ENCODE peak calls at places on chromosomes 4 and X, in six cellular contexts. N is left ventricle myocardium inferior, K is adrenal gland, M is lung, F is progenitor cell of endocrine pancreas, R is nephron progenitor cell. V is an unnamed sample.

GRCh38 chrX:148562846-148563245 is 62.4 kb downstream of the AFF2 start:
- DNase-seq in F (no peak), N (no peak), M (no peak), R (no peak), K (no peak), V (no peak)

GRCh38 chr4:133869486-133869885 is 332.1 kb downstream of the PABPC4L start:
- DNase-seq in K (no peak), R (no peak), M (no peak), N (no peak), F (no peak), V (no peak)

GRCh38 chr4:122639181-122639580 is 18.3 kb upstream of the IL21 start:
- DNase-seq in M (no peak), F (no peak), N (no peak), K (no peak), R (no peak), V (no peak)

GRCh38 chr4:4492161-4492847 is 49.5 kb downstream of the STX18 start:
- DNase-seq in F (no peak), N (no peak), K (no peak), R (no peak), M (no peak), V (no peak)

GRCh38 chr4:88443486-88443885 is 13.4 kb upstream of the HERC5 start:
- DNase-seq in R (no peak), F (no peak), M (no peak), K (no peak), N (no peak), V (no peak)

GRCh38 chr4:41282362-41282761 is 25.6 kb downstream of the UCHL1 start:
- DNase-seq in K (no peak), N (no peak), F (no peak), M (no peak), R (no peak), V (no peak)

GRCh38 chr4:183388777-183389176 is 55.7 kb upstream of the CDKN2AIP start:
- DNase-seq in R (no peak), N (no peak), K (no peak), M (no peak), F (no peak), V (no peak)

GRCh38 chr4:183249854-183250253 is 70.2 kb downstream of the CLDN22 start:
- DNase-seq in M (no peak), N (no peak), K (peak), F (no peak), R (no peak), V (no peak)

GRCh38 chr4:27685947-27686346 is 825.3 kb downstream of the STIM2 start:
- DNase-seq in N (no peak), R (no peak), M (no peak), F (no peak), K (no peak), V (no peak)

GRCh38 chr4:27684501-27685077 is 823.9 kb downstream of the STIM2 start:
- DNase-seq in R (peak), M (no peak), N (peak), K (peak), F (peak), V (peak)
- TF ChIP-seq CTCF in R (peak), M (peak), N (peak), K (peak), F (peak), V (peak)

GRCh38 chrX:48468693-48469691 is 1.1 kb downstream of the SLC38A5 start:
- DNase-seq in M (no peak), N (no peak), R (no peak), F (no peak), K (no peak), V (no peak)

GRCh38 chrX:48465336-48465933 is 4.6 kb downstream of the SLC38A5 start:
- DNase-seq in N (no peak), R (no peak), K (no peak), M (no peak), F (no peak), V (no peak)

GRCh38 chrX:48468247-48468671 is 1.8 kb downstream of the SLC38A5 start:
- DNase-seq in M (no peak), R (peak), F (no peak), K (peak), N (no peak), V (no peak)

GRCh38 chrX:48467331-48467761 is 2.7 kb downstream of the SLC38A5 start:
- DNase-seq in N (no peak), K (no peak), F (no peak), R (no peak), M (no peak), V (no peak)

DNA sequence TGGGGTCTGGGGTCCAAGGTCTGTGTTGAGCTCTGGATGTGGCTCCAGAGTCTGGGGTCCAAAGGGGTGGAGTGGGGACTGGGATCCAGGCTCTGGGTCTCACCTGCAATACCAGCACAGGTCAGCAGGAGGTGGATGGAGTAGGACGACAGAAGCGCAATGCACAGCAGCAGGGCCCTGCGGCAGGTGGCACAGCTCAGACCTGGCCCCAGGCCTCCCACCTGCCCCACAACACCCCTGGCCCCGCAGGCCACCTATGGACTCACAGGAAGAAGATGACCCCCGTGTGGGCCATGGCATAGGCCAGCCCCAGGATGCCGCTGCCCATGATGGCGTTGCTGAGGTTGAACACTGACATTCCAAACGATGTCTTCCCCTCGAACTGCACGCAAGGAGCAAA is 3.4 kb downstream of the SLC38A5 start:
- DNase-seq in K (no peak), R (peak), N (no peak), F (no peak), M (no peak), V (no peak)
- TF ChIP-seq CTCF in K (no peak), R (no peak), N (no peak), F (peak), M (no peak), V (no peak)

GRCh38 chr4:65861993-65862392 is 191.7 kb upstream of the EPHA5 start:
- DNase-seq in K (no peak), R (no peak), N (no peak), M (no peak), F (no peak), V (no peak)

GRCh38 chr4:65868096-65868824 is 198.0 kb upstream of the EPHA5 start:
- DNase-seq in R (no peak), N (no peak), K (no peak), M (no peak), F (no peak), V (no peak)

GRCh38 chr4:65865489-65865888 is 195.2 kb upstream of the EPHA5 start:
- DNase-seq in R (no peak), N (no peak), K (peak), F (no peak), M (no peak), V (no peak)
- TF ChIP-seq CTCF in R (peak), N (peak), K (no peak), F (peak), M (no peak), V (no peak)

DNA sequence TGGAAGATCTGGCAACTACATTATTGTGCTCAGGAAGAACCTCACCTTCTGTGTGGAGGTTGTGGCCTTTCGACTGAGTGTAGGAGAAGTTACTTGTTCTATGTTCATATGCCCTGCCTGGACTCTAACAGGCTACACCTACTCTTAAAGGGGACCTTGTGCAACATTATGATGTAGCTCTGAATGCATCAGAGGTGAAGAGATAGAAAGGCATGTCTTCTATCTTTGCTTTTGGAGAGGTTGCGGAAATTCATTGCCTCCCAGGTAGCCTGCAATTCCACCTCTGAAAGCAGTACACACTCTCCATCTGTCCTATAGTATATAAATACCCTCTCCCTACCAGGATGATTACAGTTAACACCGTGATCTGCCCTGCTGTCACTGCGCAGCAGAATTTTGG is 7.1 kb upstream of the SLAIN2 start:
- DNase-seq in M (no peak), N (no peak), F (no peak), K (no peak), R (no peak), V (no peak)
- TF ChIP-seq CTCF in M (no peak), N (no peak), F (no peak), K (no peak), R (no peak), V (no peak)

DNA sequence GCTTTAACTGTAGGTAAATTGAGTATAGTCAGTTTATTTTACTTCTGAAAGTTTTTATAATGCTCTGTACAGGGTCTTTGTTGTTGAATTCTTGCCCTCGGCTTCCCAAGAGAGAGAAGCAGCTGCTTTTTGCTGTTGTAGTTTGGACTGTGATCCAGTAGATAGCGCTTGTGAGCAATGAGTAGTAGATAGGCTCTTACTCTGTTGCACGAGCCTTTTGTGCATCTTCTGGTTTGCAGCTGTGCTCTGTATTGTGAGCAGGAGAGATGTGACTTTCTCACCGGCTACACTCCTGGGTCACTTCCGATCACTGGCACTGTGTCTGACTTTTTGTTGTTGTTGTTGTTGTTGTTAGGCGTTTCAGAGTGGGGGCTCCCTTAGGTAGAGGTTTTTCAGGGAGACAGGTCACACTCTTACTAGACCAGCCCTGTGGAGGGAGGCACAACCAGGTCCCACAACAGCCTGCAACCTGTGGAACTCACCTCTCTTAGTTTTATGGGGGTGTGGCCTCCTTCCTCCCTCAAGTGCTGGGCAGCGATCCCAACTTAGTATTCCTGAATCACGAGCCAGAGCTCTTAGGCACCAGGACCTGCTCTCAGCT is 822.1 kb upstream of the GALNTL6 start:
- DNase-seq in M (no peak), K (no peak), R (peak), N (no peak), F (peak), V (no peak)
- TF ChIP-seq CTCF in M (no peak), K (no peak), R (peak), N (peak), F (peak), V (no peak)

GRCh38 chrX:64885850-64886249 is 90.4 kb downstream of the ZC4H2 start:
- DNase-seq in R (peak), M (no peak), F (no peak), N (no peak), K (peak), V (no peak)
- TF ChIP-seq CTCF in R (peak), M (no peak), F (peak), N (peak), K (peak), V (peak)

DNA sequence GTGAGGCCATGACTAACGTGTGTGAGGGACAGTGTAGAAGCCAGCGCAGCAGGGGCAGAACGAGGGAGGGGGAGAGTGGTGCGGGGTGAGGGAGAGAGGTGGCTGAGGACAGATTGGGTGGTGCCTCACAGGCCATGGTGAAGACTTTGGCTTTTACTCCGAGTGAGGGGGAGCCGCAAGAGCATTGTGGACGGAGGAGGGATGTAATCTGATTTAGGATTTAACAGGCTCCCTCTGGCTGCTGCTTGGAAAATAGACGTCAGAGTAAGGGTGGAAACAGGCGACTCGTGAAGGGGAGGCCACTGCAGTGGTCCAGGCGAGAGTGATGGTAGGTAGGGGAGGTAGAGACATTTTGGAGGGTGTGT is 13.0 kb downstream of the PPP1R3F start:
- DNase-seq in K (no peak), N (no peak), M (no peak), R (peak), F (no peak), V (no peak)
- TF ChIP-seq CTCF in K (peak), N (peak), M (no peak), R (no peak), F (no peak), V (no peak)

DNA sequence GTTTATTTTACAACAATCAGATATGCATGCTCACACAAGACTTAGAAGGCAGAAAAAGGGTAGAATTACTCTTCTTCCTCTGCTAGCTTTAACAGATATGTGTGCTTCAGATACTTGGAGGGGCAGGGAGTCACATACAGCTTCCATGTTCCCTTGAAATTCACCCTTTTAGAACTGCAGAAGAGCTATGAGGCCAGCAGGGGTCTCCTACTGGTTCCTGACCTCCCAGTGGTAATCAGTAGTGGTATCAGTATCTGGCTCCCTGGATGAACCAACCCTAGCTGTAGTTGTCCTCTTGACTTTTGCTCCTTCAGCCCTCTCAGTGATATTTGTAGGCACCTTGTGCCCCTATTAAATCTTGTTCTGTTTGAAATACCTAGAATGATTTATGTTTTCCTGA is 81.5 kb downstream of the RCHY1 start:
- DNase-seq in M (no peak), N (no peak), R (no peak), F (no peak), K (no peak), V (no peak)
- TF ChIP-seq CTCF in M (no peak), N (peak), R (peak), F (peak), K (no peak), V (no peak)

DNA sequence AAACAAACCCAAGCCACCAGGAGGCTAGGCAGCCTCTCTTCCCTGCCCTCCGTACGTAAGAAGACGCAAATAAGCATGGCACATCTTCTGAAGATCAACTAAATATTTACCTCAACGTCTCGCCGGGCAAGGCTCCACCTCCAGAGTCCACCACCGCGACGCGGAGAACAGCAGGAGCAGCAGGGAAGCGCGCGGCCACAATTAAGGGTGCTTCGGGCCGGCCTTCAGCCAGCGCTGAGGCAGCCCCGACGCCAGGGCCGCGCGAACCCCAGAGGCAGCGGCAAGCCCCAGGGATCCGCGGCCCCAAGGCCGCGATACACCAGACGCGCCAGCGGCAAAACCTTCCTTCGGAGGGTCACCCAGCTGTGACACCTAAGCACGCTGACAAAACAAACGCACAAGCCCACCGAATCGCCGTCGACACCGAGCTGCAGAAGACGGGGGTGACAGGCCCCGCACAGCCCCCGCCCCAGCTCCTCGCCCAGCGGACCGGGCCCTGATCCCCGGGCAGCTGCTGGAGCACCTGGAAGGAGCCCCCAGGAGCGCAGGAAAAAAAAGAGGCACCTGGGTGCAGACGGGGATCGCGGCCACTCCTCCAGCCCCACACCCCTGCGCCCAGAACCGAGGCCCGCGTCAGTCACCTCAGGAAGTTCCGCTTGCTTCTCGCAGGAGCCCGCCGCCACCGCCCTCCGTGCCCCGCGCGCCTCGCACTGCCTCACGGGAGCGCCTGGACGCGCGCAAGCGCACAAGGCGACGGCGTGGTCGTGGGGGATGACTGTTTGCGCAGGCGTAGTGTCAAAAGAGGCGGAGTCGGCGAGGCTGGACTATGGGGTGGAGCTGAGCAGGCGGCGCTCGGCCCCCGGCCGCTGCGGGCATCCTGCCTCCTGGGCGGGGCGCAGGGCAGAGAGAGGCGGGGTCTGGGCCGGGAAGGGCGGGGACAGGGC is at the start of the genes HAUS3 and POLN:
- DNase-seq in R (peak), K (peak), N (peak), F (peak), M (peak), V (peak)
- TF ChIP-seq CTCF in R (no peak), K (peak), N (no peak), F (no peak), M (no peak), V (no peak)